ENCODE peak calls at places on chromosomes 12 and 14, in nine cellular contexts. F is MM.1S; Z is substantia nigra; Y is choroid plexus epithelial cell; L is cardiac muscle cell; V is ELR; X is DMS 273 treated with DMSO at 0.1 percent for 48 hours; N is CD8-positive, alpha-beta memory T cell; U is AML-193. K is an unnamed sample.

GRCh38 chr12:116222358-116222757 is 55.1 kb downstream of the MED13L start:
- DNase-seq in N (no peak), F (no peak), U (no peak), X (peak), V (peak), L (peak), Z (no peak), Y (peak), K (no peak)

GRCh38 chr12:4214912-4215861 is 58.4 kb upstream of the CCND2 start:
- DNase-seq in V (no peak), L (peak), X (no peak), Y (peak), U (peak), N (peak), F (peak), Z (peak), K (no peak)

GRCh38 chr12:88458327-88458726 is 121.9 kb downstream of the KITLG start:
- DNase-seq in U (no peak), F (no peak), L (no peak), Y (no peak), N (no peak), X (no peak), V (no peak), Z (no peak), K (no peak)

GRCh38 chr12:39621670-39622069 is 2.1 kb upstream of the ABCD2 start:
- DNase-seq in F (no peak), V (no peak), L (no peak), X (no peak), N (no peak), U (no peak), Y (no peak), Z (no peak), K (no peak)

GRCh38 chr14:96030136-96030760 is 8.9 kb upstream of the C14orf132 start:
- DNase-seq in Z (no peak), V (no peak), N (no peak), L (no peak), F (no peak), Y (no peak), U (no peak), X (no peak), K (no peak)

GRCh38 chr14:98548071-98548686 is 723.8 kb downstream of the BCL11B start:
- DNase-seq in Z (no peak), X (no peak), L (no peak), Y (no peak), U (no peak), F (no peak), V (no peak), N (no peak), K (no peak)

GRCh38 chr14:98984719-98985041 is 287.3 kb downstream of the BCL11B start:
- DNase-seq in Y (no peak), V (no peak), Z (no peak), X (no peak), U (no peak), F (no peak), N (peak), L (no peak), K (no peak)

GRCh38 chr12:108570743-108571603 is 8.6 kb downstream of the ISCU start:
- DNase-seq in U (peak), L (peak), Z (no peak), F (peak), X (no peak), Y (peak), N (no peak), V (peak), K (no peak)

GRCh38 chr12:6469092-6469491 is 1.4 kb downstream of the VAMP1 start:
- DNase-seq in Y (no peak), Z (no peak), L (no peak), U (peak), V (no peak), F (no peak), N (no peak), X (no peak), K (no peak)

GRCh38 chr12:15256760-15257159 is 35.5 kb upstream of the RERG start:
- DNase-seq in F (no peak), X (no peak), Y (peak), N (no peak), Z (no peak), V (peak), U (no peak), L (peak), K (no peak)

GRCh38 chr12:107139787-107140186 is 46.4 kb upstream of the CRY1 start:
- DNase-seq in Z (no peak), X (no peak), L (no peak), F (no peak), U (no peak), Y (no peak), N (no peak), V (no peak), K (no peak)

GRCh38 chr14:50741571-50741970 is 73.5 kb upstream of the SAV1 start:
- DNase-seq in U (no peak), F (peak), V (peak), X (no peak), Z (no peak), L (no peak), Y (peak), N (no peak), K (no peak)

GRCh38 chr12:26608706-26609105 is 224.3 kb downstream of the ITPR2 start:
- DNase-seq in N (no peak), F (no peak), L (no peak), Y (no peak), V (no peak), X (no peak), Z (no peak), U (no peak), K (no peak)